ENCODE peak calls at places on chromosomes 11 and 22, in eight cellular contexts. F is activated CD8-positive, alpha-beta T cell treated with anti-CD3 and anti-CD28 coated beads for 36 hours; L is upper lobe of right lung; X is neural crest cell; N is IMR-90; B is Calu3; V is transverse colon; T is fibroblast of pulmonary artery. M is an unnamed sample.
A peak's percentile ranks its signal among the peaks of the same experiment; 100 is the strongest.

GRCh38 chr11:59560702-59561469 is 49.5 kb downstream of the OR4D9 start:
- DNase-seq in F (peak; percentile 92), L (peak; percentile 92), X (peak; percentile 67), N (peak; percentile 82), B (peak; percentile 83), V (peak; percentile 91), T (peak; percentile 82), M (peak; percentile 88)

GRCh38 chr11:24623121-24623520 is 126.3 kb downstream of the LUZP2 start:
- DNase-seq in F (no peak), L (no peak), X (no peak), N (peak; percentile 57), B (no peak), V (no peak), T (peak; percentile 29), M (no peak)

GRCh38 chr22:27171212-27171611 is 513.8 kb downstream of the MIAT start:
- DNase-seq in F (no peak), L (no peak), X (no peak), N (no peak), B (no peak), V (no peak), T (no peak), M (no peak)

GRCh38 chr11:66593650-66594049 is 665 bp downstream of the CCS start:
- DNase-seq in F (no peak), L (no peak), X (no peak), N (no peak), B (no peak), V (no peak), T (no peak), M (no peak)

GRCh38 chr11:45484326-45484725 is 181.1 kb downstream of the CHST1 start:
- DNase-seq in F (no peak), L (no peak), X (no peak), N (no peak), B (no peak), V (no peak), T (no peak), M (no peak)

GRCh38 chr22:37860796-37861421 is 11.7 kb downstream of the EIF3L start:
- DNase-seq in F (no peak), L (no peak), X (no peak), N (peak; percentile 7), B (no peak), V (no peak), T (peak; percentile 13), M (no peak)

GRCh38 chr22:30212363-30212995 is 34.1 kb downstream of the LIF start:
- DNase-seq in F (peak; percentile 53), L (peak; percentile 91), X (no peak), N (peak; percentile 95), B (peak; percentile 93), V (peak; percentile 29), T (peak; percentile 94), M (no peak)

GRCh38 chr11:106998126-106998525 is 20.1 kb downstream of the GUCY1A2 start:
- DNase-seq in F (no peak), L (no peak), X (no peak), N (peak; percentile 11), B (no peak), V (no peak), T (peak; percentile 77), M (no peak)

GRCh38 chr11:120336641-120337132 is 474 bp downstream of the ARHGEF12 start:
- DNase-seq in F (peak; percentile 51), L (no peak), X (peak; percentile 49), N (peak; percentile 20), B (no peak), V (peak; percentile 62), T (peak; percentile 39), M (peak; percentile 62)

GRCh38 chr11:73404048-73404447 is 27.8 kb downstream of the RELT start:
- DNase-seq in F (no peak), L (no peak), X (peak; percentile 42), N (peak; percentile 40), B (peak; percentile 36), V (peak; percentile 49), T (peak; percentile 72), M (peak; percentile 18)

GRCh38 chr11:134261626-134262488 is 8.5 kb downstream of the ACAD8 start:
- DNase-seq in F (peak; percentile 51), L (no peak), X (no peak), N (no peak), B (peak; percentile 57), V (no peak), T (peak; percentile 26), M (peak; percentile 63)
- TF ChIP-seq CTCF in F (peak; percentile 32), L (peak; percentile 51), X (peak; percentile 61), N (peak; percentile 46), B (peak; percentile 47), V (peak; percentile 50), T (peak; percentile 61), M (peak; percentile 64)

GRCh38 chr11:77107950-77108349 is 5.3 kb downstream of the OMP start:
- DNase-seq in F (no peak), L (peak; percentile 73), X (no peak), N (peak; percentile 95), B (peak; percentile 91), V (peak; percentile 69), T (peak; percentile 91), M (no peak)
- TF ChIP-seq CTCF in F (no peak), L (no peak), X (no peak), N (no peak), B (no peak), V (no peak), T (no peak), M (no peak)

GRCh38 chr11:56885854-56886253 is 102.9 kb upstream of the OR5AK2 start:
- DNase-seq in F (no peak), L (no peak), X (no peak), N (no peak), B (no peak), V (no peak), T (no peak), M (no peak)

GRCh38 chr11:56889986-56890385 is 98.7 kb upstream of the OR5AK2 start:
- DNase-seq in F (no peak), L (no peak), X (no peak), N (no peak), B (no peak), V (no peak), T (no peak), M (no peak)

GRCh38 chr11:56885182-56885581 is 103.5 kb upstream of the OR5AK2 start:
- DNase-seq in F (no peak), L (peak; percentile 64), X (no peak), N (no peak), B (peak; percentile 79), V (peak; percentile 53), T (no peak), M (no peak)

GRCh38 chr11:56886465-56886864 is 102.2 kb upstream of the OR5AK2 start:
- DNase-seq in F (no peak), L (no peak), X (no peak), N (no peak), B (no peak), V (no peak), T (no peak), M (no peak)

DNA sequence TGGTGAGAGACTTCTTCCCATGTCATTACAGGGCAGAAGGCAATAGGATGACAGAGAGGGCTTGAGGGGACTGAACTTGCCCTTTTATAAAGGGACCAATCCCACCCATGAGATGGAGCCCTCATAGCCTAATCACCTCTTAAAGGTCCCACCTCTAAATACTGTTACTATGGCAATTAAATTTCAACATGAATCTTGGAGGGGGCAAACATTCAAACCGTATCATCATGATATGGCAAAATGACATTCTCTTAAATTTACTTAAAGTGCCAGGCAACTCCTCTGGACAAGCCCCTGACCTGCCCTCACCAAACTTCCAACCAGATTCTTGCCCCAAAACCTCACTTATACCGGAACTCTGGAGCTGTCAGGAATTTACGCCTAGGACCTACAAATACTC is 100.8 kb upstream of the OR5AK2 start:
- DNase-seq in F (no peak), L (no peak), X (no peak), N (no peak), B (no peak), V (no peak), T (no peak), M (no peak)
- TF ChIP-seq CTCF in F (no peak), L (no peak), X (no peak), N (no peak), B (no peak), V (no peak), T (no peak), M (no peak)

DNA sequence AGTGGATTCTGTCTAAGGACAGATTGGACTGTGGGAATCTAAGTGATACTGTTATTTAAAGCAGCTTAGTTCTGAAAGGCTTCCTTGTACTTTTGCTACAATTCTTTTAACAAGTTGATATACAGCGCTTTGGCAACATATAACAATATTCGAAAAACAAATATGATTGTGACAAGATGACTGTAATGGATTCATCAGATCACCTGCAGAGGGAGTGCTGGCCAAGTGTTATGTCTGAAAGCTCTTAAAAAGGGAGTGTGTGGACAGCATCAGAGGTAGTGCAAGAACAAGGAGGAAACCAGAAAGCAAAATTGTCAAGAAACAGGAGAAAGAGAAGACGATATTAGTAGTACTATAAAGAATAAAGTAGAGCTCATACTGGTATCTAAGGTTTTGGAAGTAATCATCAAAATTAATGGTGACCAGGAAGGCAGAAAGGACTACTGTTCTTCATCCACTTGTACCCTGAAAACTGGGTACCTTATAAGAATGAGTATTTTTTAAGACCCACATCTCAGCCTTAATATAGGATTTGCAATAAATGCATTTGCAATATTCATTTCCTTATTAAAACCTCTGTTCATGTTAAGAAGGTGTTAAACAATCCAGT is 1112.0 kb upstream of the CCDC90B start:
- DNase-seq in F (no peak), L (no peak), X (no peak), N (peak; percentile 1), B (peak; percentile 7), V (no peak), T (peak; percentile 66), M (no peak)
- TF ChIP-seq CTCF in F (no peak), L (no peak), X (peak; percentile 59), N (peak; percentile 17), B (no peak), V (no peak), T (peak; percentile 64), M (no peak)

GRCh38 chr11:8956860-8957259 is 7.4 kb downstream of the TMEM9B start:
- DNase-seq in F (peak; percentile 22), L (no peak), X (no peak), N (no peak), B (no peak), V (no peak), T (no peak), M (no peak)

GRCh38 chr11:8962827-8963226 is 1.4 kb downstream of the TMEM9B start:
- DNase-seq in F (no peak), L (no peak), X (no peak), N (no peak), B (no peak), V (no peak), T (no peak), M (no peak)

GRCh38 chr11:8964324-8965320 is at the start of gene TMEM9B:
- DNase-seq in F (peak; percentile 95), L (peak; percentile 97), X (peak; percentile 67), N (peak; percentile 79), B (peak; percentile 92), V (peak; percentile 94), T (peak; percentile 82), M (peak; percentile 89)

GRCh38 chr11:8963569-8964323 is 496 bp downstream of the TMEM9B start:
- DNase-seq in F (peak; percentile 85), L (peak; percentile 94), X (no peak), N (no peak), B (peak; percentile 87), V (peak; percentile 90), T (peak; percentile 63), M (peak; percentile 84)

DNA sequence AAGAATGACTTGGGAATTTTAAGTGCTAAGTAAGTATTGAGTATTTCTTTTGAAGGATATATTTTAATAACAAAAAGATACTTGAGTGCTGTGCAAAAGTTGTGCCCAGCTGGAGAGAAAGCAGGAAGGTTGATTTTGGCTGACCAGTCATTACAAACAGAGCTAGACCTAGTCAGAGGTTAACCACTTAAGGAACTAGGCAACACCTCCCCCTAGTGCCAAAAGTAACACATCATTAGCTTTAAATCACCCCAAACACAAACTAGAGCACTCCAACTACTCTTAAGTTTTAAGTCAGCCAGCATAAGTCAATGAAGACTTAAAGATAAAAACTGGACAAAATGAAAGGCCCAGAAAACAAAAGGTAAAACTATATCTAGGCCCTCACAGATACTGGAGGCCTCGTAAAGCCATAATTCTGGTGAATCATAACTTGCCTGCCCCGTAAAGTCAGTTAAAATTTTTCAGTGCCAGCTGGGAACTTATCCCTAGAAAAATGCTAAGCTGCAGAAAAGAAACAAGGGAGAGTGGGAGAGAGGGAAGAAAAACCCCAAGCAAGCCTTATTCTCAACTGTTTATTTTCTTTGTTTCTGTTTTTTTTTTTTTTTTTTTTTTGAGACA is 4.6 kb downstream of the TMEM9B start:
- DNase-seq in F (peak; percentile 53), L (no peak), X (peak; percentile 13), N (peak; percentile 86), B (peak; percentile 50), V (peak; percentile 15), T (peak; percentile 91), M (peak; percentile 82)
- TF ChIP-seq CTCF in F (peak; percentile 59), L (peak; percentile 51), X (peak; percentile 73), N (peak; percentile 74), B (peak; percentile 47), V (peak; percentile 65), T (peak; percentile 63), M (peak; percentile 58)